ENCODE peak calls at places on chromosomes 6 and 20, in six cellular contexts. K is foreskin fibroblast, U is tibial nerve, H is HFFc6, T is AG04450, B is type B pancreatic cell. Y is an unnamed sample.

GRCh38 chr6:52577778-52578473 is 1.1 kb upstream of the TRAM2 start:
- DNase-seq in H (no peak), U (no peak), K (no peak), B (no peak), T (no peak), Y (no peak)

GRCh38 chr6:349491-349921 is 42.0 kb upstream of the IRF4 start:
- DNase-seq in K (no peak), B (no peak), U (no peak), T (no peak), H (no peak), Y (no peak)

GRCh38 chr6:36155662-36156061 is 25.3 kb downstream of the MAPK13 start:
- DNase-seq in H (no peak), U (no peak), K (no peak), T (no peak), B (no peak), Y (no peak)

GRCh38 chr6:50824505-50824904 is 5.8 kb downstream of the TFAP2B start:
- DNase-seq in U (no peak), T (no peak), B (no peak), K (no peak), H (no peak), Y (no peak)

GRCh38 chr6:79713701-79714322 is 82.7 kb downstream of the SH3BGRL2 start:
- DNase-seq in H (no peak), B (no peak), K (peak), U (no peak), T (no peak), Y (no peak)

GRCh38 chr6:149699150-149699549 is 18.8 kb downstream of the LATS1 start:
- DNase-seq in U (no peak), H (no peak), T (no peak), K (no peak), B (no peak), Y (no peak)

GRCh38 chr6:158783851-158784250 is 35.3 kb downstream of the EZR start:
- DNase-seq in T (no peak), H (no peak), U (no peak), K (no peak), B (no peak), Y (no peak)

GRCh38 chr6:149210376-149210775 is 107.1 kb upstream of the TAB2 start:
- DNase-seq in H (peak), U (no peak), T (no peak), K (peak), B (no peak), Y (no peak)

GRCh38 chr20:32672982-32673727 is 586 bp downstream of the C20orf203 start:
- DNase-seq in T (no peak), H (no peak), U (no peak), B (no peak), K (no peak), Y (no peak)

GRCh38 chr6:165987483-165988305 is 180.0 kb downstream of the TBXT start:
- DNase-seq in H (no peak), T (peak), K (no peak), B (no peak), U (no peak), Y (no peak)

GRCh38 chr6:33590531-33591198 is 10.6 kb upstream of the BAK1 start:
- DNase-seq in T (no peak), B (no peak), K (peak), H (peak), U (no peak), Y (no peak)

GRCh38 chr20:34995696-34996095 is 40.0 kb downstream of the MYH7B start:
- DNase-seq in H (no peak), B (no peak), K (no peak), U (no peak), T (no peak), Y (no peak)

GRCh38 chr6:29694637-29695036 is 13.7 kb upstream of the ZFP57 start:
- DNase-seq in K (no peak), U (no peak), H (no peak), B (no peak), T (no peak), Y (no peak)

DNA sequence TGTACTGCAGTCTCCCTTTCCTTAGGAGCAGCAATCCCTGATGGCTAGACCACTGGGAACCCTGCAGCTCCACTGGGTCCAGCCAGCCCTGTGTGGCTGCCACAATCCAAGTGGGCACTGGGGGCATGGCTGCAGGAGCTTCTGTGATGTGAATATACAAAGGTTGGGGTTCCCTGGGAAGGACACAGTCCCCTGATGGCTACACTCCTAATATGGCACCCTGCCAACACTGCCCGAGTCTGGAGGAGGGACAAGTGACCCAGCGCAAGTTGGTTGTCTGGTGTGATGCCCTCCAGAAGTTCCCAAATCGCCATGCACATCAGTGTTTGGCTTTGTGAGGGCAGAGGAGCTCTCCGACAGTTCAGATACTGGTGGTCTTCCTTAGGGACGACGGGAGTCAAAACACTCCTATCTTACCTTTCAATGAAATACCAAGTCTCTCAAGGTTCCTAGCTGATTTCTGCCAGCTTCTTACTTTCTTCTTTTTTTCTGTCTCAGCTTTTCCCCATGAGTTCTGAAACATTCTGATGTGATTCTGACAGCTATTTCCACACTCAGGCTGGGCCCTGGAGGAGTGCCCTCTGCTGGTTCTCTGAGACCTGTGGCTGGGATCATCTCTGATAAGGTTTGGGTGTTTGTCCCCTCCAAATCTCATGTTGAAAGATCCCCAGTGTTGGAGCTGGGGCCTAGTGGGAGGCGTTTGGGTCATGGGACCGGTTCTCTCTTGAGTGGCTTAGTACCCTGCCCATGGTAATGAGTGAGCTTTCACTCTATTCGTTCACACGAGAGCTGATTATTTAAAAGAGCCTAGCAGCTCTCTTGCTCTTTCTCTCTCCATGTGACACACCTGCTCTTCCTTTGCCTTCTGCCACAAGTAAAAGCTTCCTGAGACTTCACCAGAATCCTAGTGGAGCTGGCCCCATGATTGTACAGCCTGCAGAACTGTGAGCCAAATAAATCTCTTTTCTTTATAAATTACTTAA is 15.5 kb upstream of the ZFP57 start:
- DNase-seq in K (peak), H (peak), T (no peak), B (no peak), U (no peak), Y (no peak)
- TF ChIP-seq CTCF in K (peak), H (peak), T (peak), B (peak), U (no peak), Y (peak)

DNA sequence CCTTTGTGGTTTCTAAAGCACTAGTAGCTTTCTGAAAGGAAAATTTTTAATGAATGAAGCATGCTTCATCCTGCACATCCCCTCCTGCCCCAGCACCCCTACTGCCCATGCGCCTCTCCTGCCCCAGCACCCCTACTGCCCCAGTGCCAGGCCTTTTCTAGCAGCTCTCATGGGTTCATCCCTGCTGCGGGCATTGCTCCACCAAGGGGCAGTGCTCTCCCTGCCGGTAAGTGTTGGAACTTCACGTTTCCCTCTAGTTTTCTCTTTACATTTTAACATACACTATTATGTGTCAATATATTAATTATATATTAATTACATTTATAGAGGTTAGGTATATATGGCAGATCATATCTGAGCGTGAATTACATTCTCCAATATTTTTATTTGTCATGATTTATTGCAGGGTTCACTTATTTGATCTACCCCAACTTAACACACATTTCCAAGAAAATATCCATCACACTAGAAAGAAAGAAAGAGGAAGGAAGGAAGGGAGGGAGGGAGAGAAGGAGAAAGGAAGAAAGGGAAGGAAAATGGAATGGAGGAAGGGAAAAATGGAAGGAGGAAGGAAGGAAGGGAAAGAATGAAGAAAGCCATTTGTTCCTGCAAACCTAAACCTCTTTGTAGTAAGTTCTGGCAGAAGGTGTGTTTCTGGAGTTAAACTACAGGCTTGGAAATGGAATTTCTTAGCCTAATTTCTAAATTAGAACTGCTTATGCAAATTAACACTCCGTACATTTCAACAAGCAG is 46.8 kb downstream of the CEP43 start:
- DNase-seq in B (no peak), T (no peak), H (no peak), K (no peak), U (no peak), Y (no peak)
- TF ChIP-seq CTCF in B (peak), T (peak), H (peak), K (no peak), U (no peak), Y (no peak)

GRCh38 chr6:77017537-77017936 is 445.8 kb downstream of the HTR1B start:
- DNase-seq in K (no peak), B (no peak), H (no peak), U (no peak), T (no peak), Y (no peak)

GRCh38 chr6:77025824-77026223 is 437.5 kb downstream of the HTR1B start:
- DNase-seq in H (no peak), U (no peak), T (no peak), B (no peak), K (no peak), Y (no peak)

GRCh38 chr6:77019081-77019480 is 444.2 kb downstream of the HTR1B start:
- DNase-seq in U (no peak), K (no peak), H (no peak), T (no peak), B (no peak), Y (no peak)

GRCh38 chr6:77021778-77022177 is 441.5 kb downstream of the HTR1B start:
- DNase-seq in H (no peak), U (no peak), B (no peak), K (no peak), T (no peak), Y (no peak)

DNA sequence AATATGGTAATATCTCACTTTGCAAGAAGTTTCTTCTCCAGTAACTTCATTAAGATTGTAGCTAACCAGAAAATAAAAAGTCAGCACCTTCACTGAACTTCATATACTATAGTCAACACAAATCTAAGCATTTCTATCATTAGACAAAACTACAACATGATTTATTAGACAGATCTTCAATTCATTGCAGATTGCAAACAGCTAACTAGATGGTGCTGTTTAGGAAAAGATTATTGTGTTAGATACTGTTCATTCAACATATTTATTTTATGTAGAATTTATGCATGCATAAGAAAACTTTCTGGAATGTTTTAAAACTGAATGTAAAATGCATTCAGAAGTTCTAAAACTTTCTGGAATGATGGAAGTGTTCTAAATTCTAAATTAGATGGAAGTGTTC is 442.1 kb downstream of the HTR1B start:
- DNase-seq in K (no peak), B (no peak), T (no peak), H (no peak), U (no peak), Y (no peak)
- TF ChIP-seq CTCF in K (no peak), B (no peak), T (no peak), H (peak), U (no peak), Y (peak)

GRCh38 chr20:21509597-21510331 is 4.1 kb downstream of the NKX2-2 start:
- DNase-seq in B (no peak), H (peak), K (peak), T (no peak), U (no peak), Y (peak)
- TF ChIP-seq CTCF in B (peak), H (peak), K (peak), T (no peak), U (no peak), Y (peak)

GRCh38 chr20:48877299-48877698 is 44.2 kb upstream of the ARFGEF2 start:
- DNase-seq in U (no peak), B (no peak), H (no peak), K (no peak), T (no peak), Y (no peak)
- TF ChIP-seq CTCF in U (no peak), B (no peak), H (no peak), K (no peak), T (no peak), Y (no peak)

DNA sequence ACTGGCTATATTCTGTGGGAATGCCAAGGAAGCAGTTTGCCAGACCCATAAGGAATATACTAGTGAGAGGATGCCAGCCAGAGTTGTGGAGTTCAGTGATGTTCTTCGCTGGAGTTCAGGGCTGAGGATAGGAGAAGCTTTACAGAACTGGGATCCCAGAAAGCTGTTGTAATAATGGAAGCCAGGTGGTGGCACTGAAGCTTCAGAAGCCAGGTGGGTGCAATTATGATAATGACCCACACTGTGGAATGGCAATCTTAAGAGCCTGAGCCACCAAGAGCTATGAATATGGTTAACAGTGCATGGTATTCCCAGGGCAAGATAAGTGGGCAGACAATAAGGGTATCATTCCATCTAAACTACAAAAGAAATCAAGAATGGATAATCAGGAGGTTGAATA is 25.1 kb upstream of the ENPP1 start:
- DNase-seq in U (no peak), H (no peak), T (no peak), B (no peak), K (no peak), Y (no peak)
- TF ChIP-seq CTCF in U (no peak), H (no peak), T (no peak), B (no peak), K (no peak), Y (no peak)

GRCh38 chr20:8934362-8934761 is 134.5 kb upstream of the PLCB4 start:
- DNase-seq in K (no peak), U (no peak), H (no peak), T (no peak), B (no peak), Y (no peak)
- TF ChIP-seq CTCF in K (no peak), U (no peak), H (no peak), T (no peak), B (no peak), Y (no peak)

GRCh38 chr6:97460394-97460793 is 177.4 kb upstream of the MMS22L start:
- DNase-seq in U (no peak), H (no peak), B (no peak), T (no peak), K (no peak), Y (no peak)
- TF ChIP-seq CTCF in U (no peak), H (no peak), B (no peak), T (no peak), K (no peak), Y (no peak)